ENCODE peak calls at places on chromosome 17, in six cellular contexts. J is IMR-90, U is H1, R is mesendoderm, D is neuronal stem cell, L is H9. T is an unnamed sample.

GRCh38 chr17:41651625-41652460 is 27.5 kb upstream of the KRT17 start:
- DNase-seq in D (no peak), J (no peak), L (no peak), U (no peak), R (no peak), T (no peak)

GRCh38 chr17:32127156-32127897 is 15.0 kb upstream of the RHOT1 start:
- DNase-seq in D (peak; percentile 24), L (peak; percentile 71), J (peak; percentile 54), U (peak; percentile 76), R (peak; percentile 52), T (peak; percentile 86)

GRCh38 chr17:28908640-28909098 is 5.8 kb upstream of the DHRS13 start:
- DNase-seq in L (no peak), J (peak; percentile 91), D (no peak), U (no peak), R (no peak), T (peak; percentile 82)

GRCh38 chr17:50465635-50466034 is 3.0 kb downstream of the CHAD start:
- DNase-seq in R (no peak), L (no peak), J (no peak), D (no peak), U (no peak), T (no peak)

GRCh38 chr17:37065486-37066321 is 117.0 kb downstream of the AATF start:
- DNase-seq in D (no peak), R (no peak), U (no peak), L (peak; percentile 84), J (no peak), T (no peak)

GRCh38 chr17:26782153-26782552 is 511.8 kb upstream of the WSB1 start:
- DNase-seq in R (no peak), L (no peak), J (no peak), U (no peak), D (no peak), T (no peak)

GRCh38 chr17:36705651-36706436 is 104.5 kb downstream of the MRM1 start:
- DNase-seq in U (no peak), D (no peak), L (peak; percentile 80), J (peak; percentile 4), R (peak; percentile 72), T (peak; percentile 18)

GRCh38 chr17:39178516-39178915 is 12.6 kb upstream of the ARL5C start:
- DNase-seq in D (no peak), U (no peak), J (no peak), R (no peak), L (no peak), T (peak; percentile 46)

GRCh38 chr17:70208080-70208794 is 38.9 kb downstream of the KCNJ2 start:
- DNase-seq in U (no peak), D (no peak), J (no peak), R (peak; percentile 3), L (no peak), T (no peak)

DNA sequence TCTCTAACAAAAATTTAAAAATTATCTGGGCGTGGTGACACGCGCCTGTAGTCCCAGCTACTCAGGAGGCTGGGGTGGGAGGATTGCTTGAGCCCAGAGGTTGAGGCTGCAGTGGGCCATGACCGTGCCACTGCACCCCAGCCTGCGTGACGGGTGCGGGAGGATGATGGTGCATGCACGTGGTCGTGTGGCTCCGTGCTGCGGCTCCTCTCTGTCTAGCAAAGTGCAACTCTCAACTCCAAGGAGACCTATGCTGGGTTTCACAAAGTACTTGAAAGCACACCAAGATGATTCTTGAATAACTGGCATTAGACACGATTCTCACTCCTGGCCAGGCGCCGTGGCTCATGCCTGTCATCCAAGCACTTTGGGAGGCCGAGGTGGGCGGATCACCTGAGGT is 25.8 kb downstream of the NXN start:
- DNase-seq in R (no peak), J (no peak), L (no peak), U (no peak), D (no peak), T (no peak)
- H2BK15ac ChIP-seq in R (no peak overlapping the region), J (peak overlapping the region; percentile 0), L (no peak overlapping the region), U (no peak overlapping the region), D (no peak overlapping the region), T (no peak overlapping the region)

GRCh38 chr17:47335101-47335936 is 11.6 kb downstream of the EFCAB13 start:
- DNase-seq in D (no peak), U (no peak), R (peak; percentile 82), J (no peak), L (no peak), T (peak; percentile 10)
- H3K27ac ChIP-seq in D (no peak overlapping the region), U (no peak overlapping the region), R (no peak overlapping the region), J (no peak overlapping the region), L (no peak overlapping the region), T (no peak overlapping the region)

GRCh38 chr17:58493506-58493905 is 5.3 kb upstream of the HSF5 start:
- DNase-seq in U (peak; percentile 17), J (no peak), R (no peak), L (no peak), D (no peak), T (no peak)
- H4K8ac ChIP-seq in U (no peak overlapping the region), J (no peak overlapping the region), R (no peak overlapping the region), L (no peak overlapping the region), D (no peak overlapping the region), T (no peak overlapping the region)

GRCh38 chr17:10803830-10804498 is at the start of gene TMEM238L:
- DNase-seq in R (no peak), U (no peak), J (no peak), D (no peak), L (no peak), T (no peak)
- H2BK15ac ChIP-seq in R (no peak within 1 kb of the TSS), U (no peak within 1 kb of the TSS), J (no peak within 1 kb of the TSS), D (no peak within 1 kb of the TSS), L (no peak within 1 kb of the TSS), T (no peak within 1 kb of the TSS)

GRCh38 chr17:35214192-35214591 is 20.0 kb upstream of the SLC35G3 start:
- DNase-seq in L (no peak), D (no peak), R (no peak), U (no peak), J (no peak), T (no peak)
- H3K27ac ChIP-seq in L (no peak overlapping the region), D (no peak overlapping the region), R (no peak overlapping the region), U (no peak overlapping the region), J (no peak overlapping the region), T (no peak overlapping the region)

DNA sequence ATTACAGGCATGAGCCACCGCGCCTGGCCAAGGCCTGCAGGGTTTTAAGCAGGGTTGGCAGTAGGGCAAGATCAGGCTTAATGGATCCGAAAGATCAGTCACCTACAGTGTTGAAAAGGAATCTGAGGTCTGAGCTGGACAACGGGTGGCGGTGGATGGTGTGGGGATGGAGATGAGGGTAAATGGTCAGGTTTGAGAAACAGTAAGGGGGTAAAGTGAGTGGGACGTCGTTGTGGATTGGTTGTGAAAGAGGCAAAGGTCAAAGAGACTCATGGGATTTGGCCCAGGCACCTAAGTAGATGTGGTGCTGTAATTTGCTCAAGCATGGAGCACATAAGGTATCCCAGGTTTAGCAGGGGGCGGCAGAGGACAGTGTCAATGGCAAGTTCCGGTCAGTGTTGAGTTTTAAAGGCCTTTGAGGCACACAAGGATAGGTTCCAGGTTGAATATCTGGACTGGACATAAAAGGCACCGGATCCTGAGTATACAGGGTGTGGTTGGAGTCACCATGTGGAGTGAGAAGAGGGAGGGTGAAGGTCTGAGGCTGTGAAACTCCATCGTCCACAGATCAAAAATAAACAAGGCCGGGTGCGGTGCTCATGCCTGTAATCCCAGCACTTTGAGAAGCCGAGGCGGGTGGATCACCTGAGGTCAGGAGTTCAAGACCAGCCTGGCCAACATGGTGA is 1.1 kb upstream of the SLC16A5 start:
- DNase-seq in R (no peak), L (peak; percentile 58), U (no peak), J (no peak), D (no peak), T (no peak)
- H4K8ac ChIP-seq in R (no peak overlapping the region), L (no peak overlapping the region), U (peak overlapping the region; percentile 62), J (peak overlapping the region; percentile 100), D (no peak overlapping the region), T (peak overlapping the region; percentile 100)

DNA sequence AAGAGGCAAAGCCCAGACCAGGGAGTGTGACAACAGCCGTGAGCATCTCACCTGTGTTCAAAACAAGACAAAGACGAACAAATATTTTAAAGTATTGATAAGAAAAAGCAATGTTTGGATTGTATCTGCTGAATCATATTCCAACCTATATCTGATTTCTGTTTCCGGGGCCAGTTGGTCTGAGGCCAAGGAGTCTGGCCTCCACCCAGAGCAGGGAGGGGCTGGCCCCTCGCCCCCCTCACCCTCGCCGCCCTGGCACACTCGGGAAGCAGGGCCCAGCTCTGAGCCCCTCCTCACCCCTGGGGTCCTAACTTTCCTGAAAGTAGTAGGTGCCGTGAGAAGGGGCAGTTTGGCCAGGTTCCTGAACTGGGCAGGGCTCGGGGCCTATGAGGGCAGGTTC is 48.0 kb downstream of the ACTG1 start:
- DNase-seq in J (no peak), U (no peak), L (no peak), D (no peak), R (no peak), T (no peak)
- H2BK15ac ChIP-seq in J (no peak overlapping the region), U (no peak overlapping the region), L (no peak overlapping the region), D (no peak overlapping the region), R (no peak overlapping the region), T (no peak overlapping the region)

DNA sequence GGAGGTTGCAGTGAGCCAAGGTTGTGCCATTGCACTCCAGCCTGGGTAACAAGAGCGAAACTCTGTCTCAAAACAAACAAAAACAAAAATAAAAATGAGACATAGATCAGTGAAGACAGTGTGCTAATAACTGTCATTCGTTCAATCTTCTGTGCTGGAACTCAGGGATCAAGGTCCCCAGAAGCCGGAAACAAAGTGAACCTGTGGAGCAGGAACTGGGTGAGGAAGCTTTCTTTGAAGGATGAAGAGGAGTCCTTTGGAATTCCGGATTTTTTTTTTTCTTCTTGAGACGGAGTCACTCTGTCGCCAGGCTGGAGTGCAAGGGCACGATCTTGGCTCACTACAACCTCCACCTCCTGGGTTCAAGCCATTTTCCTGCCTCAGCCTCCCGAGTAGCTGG is 2.1 kb upstream of the SLC2A4 start:
- DNase-seq in L (no peak), U (no peak), D (no peak), J (no peak), R (no peak), T (no peak)
- H3K27ac ChIP-seq in L (no peak overlapping the region), U (no peak overlapping the region), D (no peak overlapping the region), J (no peak overlapping the region), R (no peak overlapping the region), T (no peak overlapping the region)